ENCODE peak calls at places on chromosomes 7 and 10, in eight cellular contexts. One of them, this sample, is unnamed. For H3K4me1, the result is how much of the 10 kb centered on the place peaks cover.

GRCh38 chr10:111233439-111233838 is 156.6 kb downstream of the ADRA2A start:
- DNase-seq in HepG2: no peak
- DNase-seq in tibial nerve: no peak
- DNase-seq in heart left ventricle: no peak
- DNase-seq in adrenal gland: no peak
- DNase-seq in right lobe of liver: no peak
- DNase-seq in A549: no peak
- DNase-seq in spleen: no peak
- DNase-seq in this sample: no peak

GRCh38 chr7:2403014-2403717 is at the start of gene CHST12:
- DNase-seq in HepG2: peak
- DNase-seq in tibial nerve: peak
- DNase-seq in heart left ventricle: peak
- DNase-seq in adrenal gland: peak
- DNase-seq in right lobe of liver: peak
- DNase-seq in A549: peak
- DNase-seq in spleen: peak
- DNase-seq in this sample: peak

GRCh38 chr10:24481241-24481640 is 242.4 kb downstream of the ARHGAP21 start:
- DNase-seq in HepG2: no peak
- DNase-seq in tibial nerve: no peak
- DNase-seq in heart left ventricle: no peak
- DNase-seq in adrenal gland: no peak
- DNase-seq in right lobe of liver: no peak
- DNase-seq in A549: no peak
- DNase-seq in spleen: no peak
- DNase-seq in this sample: no peak

GRCh38 chr7:130904031-130904757 is 170.2 kb upstream of the KLF14 start:
- DNase-seq in HepG2: peak
- DNase-seq in tibial nerve: no peak
- DNase-seq in heart left ventricle: no peak
- DNase-seq in adrenal gland: peak
- DNase-seq in right lobe of liver: peak
- DNase-seq in A549: peak
- DNase-seq in spleen: no peak
- DNase-seq in this sample: peak

GRCh38 chr10:19638173-19638872 is 177.9 kb upstream of the PLXDC2 start:
- DNase-seq in HepG2: peak
- DNase-seq in tibial nerve: no peak
- DNase-seq in heart left ventricle: no peak
- DNase-seq in adrenal gland: peak
- DNase-seq in right lobe of liver: no peak
- DNase-seq in A549: peak
- DNase-seq in spleen: no peak
- DNase-seq in this sample: no peak

GRCh38 chr7:151009340-151010001 is 14.8 kb downstream of the ATG9B start:
- DNase-seq in HepG2: peak
- DNase-seq in tibial nerve: no peak
- DNase-seq in heart left ventricle: no peak
- DNase-seq in adrenal gland: no peak
- DNase-seq in right lobe of liver: no peak
- DNase-seq in A549: no peak
- DNase-seq in spleen: no peak
- DNase-seq in this sample: no peak

GRCh38 chr7:87234949-87235348 is 15.4 kb upstream of the TMEM243 start:
- DNase-seq in HepG2: no peak
- DNase-seq in tibial nerve: no peak
- DNase-seq in heart left ventricle: no peak
- DNase-seq in adrenal gland: no peak
- DNase-seq in right lobe of liver: no peak
- DNase-seq in A549: no peak
- DNase-seq in spleen: no peak
- DNase-seq in this sample: no peak

GRCh38 chr7:107230334-107230733 is 61.5 kb downstream of the HBP1 start:
- DNase-seq in HepG2: no peak
- DNase-seq in tibial nerve: no peak
- DNase-seq in heart left ventricle: no peak
- DNase-seq in adrenal gland: no peak
- DNase-seq in right lobe of liver: no peak
- DNase-seq in A549: no peak
- DNase-seq in spleen: no peak
- DNase-seq in this sample: no peak

GRCh38 chr7:141271451-141271850 is 197.6 kb downstream of the TMEM178B start:
- DNase-seq in HepG2: no peak
- DNase-seq in tibial nerve: no peak
- DNase-seq in heart left ventricle: no peak
- DNase-seq in adrenal gland: no peak
- DNase-seq in right lobe of liver: no peak
- DNase-seq in A549: no peak
- DNase-seq in spleen: no peak
- DNase-seq in this sample: no peak

GRCh38 chr7:131325179-131325840 is 2.4 kb upstream of the MKLN1 start:
- DNase-seq in HepG2: peak
- DNase-seq in tibial nerve: no peak
- DNase-seq in heart left ventricle: no peak
- DNase-seq in adrenal gland: no peak
- DNase-seq in right lobe of liver: no peak
- DNase-seq in A549: no peak
- DNase-seq in spleen: no peak
- DNase-seq in this sample: no peak

GRCh38 chr7:102077081-102077480 is 209.6 kb upstream of the SH2B2 start:
- DNase-seq in HepG2: no peak
- DNase-seq in tibial nerve: no peak
- DNase-seq in heart left ventricle: no peak
- DNase-seq in adrenal gland: peak
- DNase-seq in right lobe of liver: no peak
- DNase-seq in A549: no peak
- DNase-seq in spleen: no peak
- DNase-seq in this sample: no peak

GRCh38 chr10:43075612-43076003 is 1.3 kb upstream of the RET start:
- DNase-seq in HepG2: no peak
- DNase-seq in tibial nerve: no peak
- DNase-seq in heart left ventricle: no peak
- DNase-seq in adrenal gland: peak
- DNase-seq in right lobe of liver: no peak
- DNase-seq in A549: peak
- DNase-seq in spleen: no peak
- DNase-seq in this sample: peak

DNA sequence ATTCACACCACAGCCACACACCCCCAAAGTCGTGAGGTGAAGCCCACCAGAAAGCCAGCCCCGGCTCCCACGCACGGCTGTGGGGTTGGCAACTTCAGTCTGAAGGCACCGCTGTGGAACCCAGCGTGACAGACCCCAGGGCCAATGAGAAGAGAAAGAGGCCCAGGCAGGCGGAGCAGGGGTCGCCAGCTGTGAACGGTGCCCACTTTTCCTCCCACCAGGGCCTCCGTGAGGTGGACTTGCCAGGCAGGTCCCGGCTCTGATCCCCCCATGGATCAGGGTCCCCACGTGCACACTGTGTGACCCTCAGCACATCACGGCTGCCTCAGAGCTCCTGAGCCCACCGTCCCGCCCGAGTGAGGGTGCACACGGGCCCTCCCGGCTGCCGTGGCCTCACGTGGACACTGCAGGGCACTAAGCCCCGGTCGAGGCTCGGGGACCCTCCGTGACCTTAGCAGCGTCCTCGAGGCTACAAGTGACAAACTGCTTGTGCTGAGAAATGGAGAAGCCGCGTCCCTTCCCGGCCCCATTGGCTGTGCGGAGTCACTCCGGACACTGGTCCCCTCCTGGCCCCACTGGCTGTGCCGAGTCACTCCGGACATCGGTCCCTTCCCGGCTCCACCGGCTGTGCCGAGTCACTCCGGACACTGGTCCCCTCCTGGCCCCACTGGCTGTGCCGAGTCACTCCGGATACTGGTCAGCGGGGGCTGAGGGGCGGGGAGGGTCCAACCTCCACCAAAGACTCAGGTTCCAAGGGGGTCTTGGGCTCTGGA is 72.4 kb upstream of the PDGFA start:
- DNase-seq in HepG2: no peak
- DNase-seq in tibial nerve: no peak
- DNase-seq in heart left ventricle: peak
- DNase-seq in adrenal gland: no peak
- DNase-seq in right lobe of liver: peak
- DNase-seq in A549: no peak
- DNase-seq in spleen: no peak
- DNase-seq in this sample: no peak
- TF ChIP-seq POLR2A in HepG2: no peak
- TF ChIP-seq POLR2A in tibial nerve: no peak
- TF ChIP-seq POLR2A in heart left ventricle: no peak
- TF ChIP-seq POLR2A in adrenal gland: no peak
- TF ChIP-seq POLR2A in right lobe of liver: no peak
- TF ChIP-seq POLR2A in A549: no peak
- TF ChIP-seq POLR2A in spleen: no peak
- TF ChIP-seq POLR2A in this sample: no peak

GRCh38 chr10:103678104-103678526 is 177.3 kb downstream of the SH3PXD2A start:
- DNase-seq in HepG2: no peak
- DNase-seq in tibial nerve: peak
- DNase-seq in heart left ventricle: peak
- DNase-seq in adrenal gland: peak
- DNase-seq in right lobe of liver: peak
- DNase-seq in A549: no peak
- DNase-seq in spleen: peak
- DNase-seq in this sample: no peak
- H3K4me1 ChIP-seq in HepG2: under half
- H3K4me1 ChIP-seq in tibial nerve: under half
- H3K4me1 ChIP-seq in heart left ventricle: under half
- H3K4me1 ChIP-seq in adrenal gland: under half
- H3K4me1 ChIP-seq in right lobe of liver: under half
- H3K4me1 ChIP-seq in A549: under half
- H3K4me1 ChIP-seq in spleen: under half
- H3K4me1 ChIP-seq in this sample: under half

GRCh38 chr7:100680589-100681271 is 7.2 kb downstream of the GNB2 start:
- DNase-seq in HepG2: no peak
- DNase-seq in tibial nerve: no peak
- DNase-seq in heart left ventricle: no peak
- DNase-seq in adrenal gland: peak
- DNase-seq in right lobe of liver: peak
- DNase-seq in A549: no peak
- DNase-seq in spleen: peak
- DNase-seq in this sample: no peak
- TF ChIP-seq POLR2A in HepG2: peak
- TF ChIP-seq POLR2A in tibial nerve: no peak
- TF ChIP-seq POLR2A in heart left ventricle: no peak
- TF ChIP-seq POLR2A in adrenal gland: no peak
- TF ChIP-seq POLR2A in right lobe of liver: no peak
- TF ChIP-seq POLR2A in A549: no peak
- TF ChIP-seq POLR2A in spleen: no peak
- TF ChIP-seq POLR2A in this sample: no peak

DNA sequence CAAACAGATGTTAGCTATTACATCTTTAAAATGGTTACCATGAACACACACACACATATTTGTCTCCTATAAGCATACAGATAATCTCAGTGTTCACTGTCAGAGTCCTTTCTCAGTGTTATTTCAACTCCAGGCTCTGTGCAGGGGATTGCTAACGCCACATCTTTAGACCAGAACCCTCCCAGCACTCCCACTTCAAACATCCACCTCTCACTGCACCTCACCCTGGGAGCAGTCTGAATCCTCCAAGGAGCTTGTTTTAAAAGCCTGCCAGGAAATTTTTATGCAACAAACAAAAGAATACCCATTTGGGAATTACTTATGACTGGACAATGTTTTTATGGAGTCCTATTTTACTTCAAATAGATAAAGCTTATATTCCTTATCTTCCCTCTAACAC is 107.4 kb downstream of the PARD3 start:
- DNase-seq in HepG2: no peak
- DNase-seq in tibial nerve: no peak
- DNase-seq in heart left ventricle: no peak
- DNase-seq in adrenal gland: no peak
- DNase-seq in right lobe of liver: no peak
- DNase-seq in A549: no peak
- DNase-seq in spleen: no peak
- DNase-seq in this sample: no peak
- H3K4me1 ChIP-seq in HepG2: half or more
- H3K4me1 ChIP-seq in tibial nerve: under half
- H3K4me1 ChIP-seq in heart left ventricle: half or more
- H3K4me1 ChIP-seq in adrenal gland: half or more
- H3K4me1 ChIP-seq in right lobe of liver: under half
- H3K4me1 ChIP-seq in A549: half or more
- H3K4me1 ChIP-seq in spleen: under half
- H3K4me1 ChIP-seq in this sample: under half

GRCh38 chr10:78033623-78034470 is at the start of gene RPS24:
- DNase-seq in HepG2: peak
- DNase-seq in tibial nerve: peak
- DNase-seq in heart left ventricle: peak
- DNase-seq in adrenal gland: peak
- DNase-seq in right lobe of liver: peak
- DNase-seq in A549: peak
- DNase-seq in spleen: peak
- DNase-seq in this sample: peak
- TF ChIP-seq POLR2A in HepG2: peak
- TF ChIP-seq POLR2A in tibial nerve: peak
- TF ChIP-seq POLR2A in heart left ventricle: peak
- TF ChIP-seq POLR2A in adrenal gland: peak
- TF ChIP-seq POLR2A in right lobe of liver: peak
- TF ChIP-seq POLR2A in A549: peak
- TF ChIP-seq POLR2A in spleen: peak
- TF ChIP-seq POLR2A in this sample: peak

DNA sequence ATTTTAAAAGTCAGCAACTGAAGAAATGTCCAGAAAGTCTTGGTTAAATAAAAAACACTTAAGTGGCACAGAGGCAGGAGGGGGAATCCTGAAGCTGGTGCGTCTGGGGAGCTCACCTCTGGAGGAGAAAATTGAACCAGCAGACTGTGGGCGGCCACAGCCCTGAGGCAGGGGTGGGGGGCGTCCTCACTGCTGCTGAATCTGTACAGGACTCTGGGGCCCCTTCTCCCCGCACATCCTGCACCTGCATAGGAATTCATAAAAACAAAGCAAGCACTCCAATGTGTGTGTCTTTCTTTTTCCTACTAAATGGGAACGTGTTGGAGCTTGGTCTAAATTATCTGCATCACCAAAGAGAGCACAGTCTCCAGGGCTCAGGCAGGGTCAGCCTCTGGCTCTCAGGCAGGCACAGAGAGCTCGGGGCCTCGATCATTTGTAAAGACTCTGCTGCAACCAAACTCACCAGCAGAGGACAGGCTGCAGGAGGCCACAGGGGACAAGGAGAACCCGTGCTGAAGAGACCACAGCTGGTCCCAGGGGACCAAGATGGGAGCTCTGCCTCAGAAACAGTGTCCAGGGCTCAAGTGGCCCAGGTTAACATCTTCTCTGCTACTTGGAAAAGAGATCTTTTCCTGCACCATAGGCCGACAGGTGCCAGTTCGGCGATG is 543.3 kb downstream of the PTPRN2 start:
- DNase-seq in HepG2: no peak
- DNase-seq in tibial nerve: no peak
- DNase-seq in heart left ventricle: no peak
- DNase-seq in adrenal gland: no peak
- DNase-seq in right lobe of liver: no peak
- DNase-seq in A549: no peak
- DNase-seq in spleen: peak
- DNase-seq in this sample: no peak
- H3K4me1 ChIP-seq in HepG2: under half
- H3K4me1 ChIP-seq in tibial nerve: under half
- H3K4me1 ChIP-seq in heart left ventricle: under half
- H3K4me1 ChIP-seq in adrenal gland: under half
- H3K4me1 ChIP-seq in right lobe of liver: under half
- H3K4me1 ChIP-seq in A549: under half
- H3K4me1 ChIP-seq in spleen: under half
- H3K4me1 ChIP-seq in this sample: under half

This sample was measured in HCT116.